ENCODE peak calls at places on chromosome 12, in five cellular contexts. D, C, Q, Y and N are unnamed samples.

GRCh38 chr12:126831115-126831514 is 1435.9 kb upstream of the TMEM132C start:
- DNase-seq in C (no peak), D (no peak), Q (no peak), Y (no peak), N (no peak)

GRCh38 chr12:109553471-109553870 is 19.8 kb downstream of the MMAB start:
- DNase-seq in Q (no peak), C (no peak), Y (no peak), D (no peak), N (no peak)

GRCh38 chr12:32069071-32069470 is 37.6 kb upstream of the BICD1 start:
- DNase-seq in C (peak; percentile 46), Q (no peak), D (no peak), Y (peak; percentile 16), N (no peak)

GRCh38 chr12:106246891-106247730 is 709 bp downstream of the CKAP4 start:
- DNase-seq in Q (peak; percentile 64), D (peak; percentile 61), C (no peak), Y (peak; percentile 70), N (peak; percentile 42)

GRCh38 chr12:34354239-34355200 is 332.2 kb downstream of the ALG10 start:
- DNase-seq in D (no peak), Y (no peak), Q (no peak), C (no peak), N (no peak)

GRCh38 chr12:21818627-21819026 is 44.1 kb upstream of the KCNJ8 start:
- DNase-seq in Y (no peak), C (no peak), Q (no peak), D (peak; percentile 73), N (no peak)

GRCh38 chr12:3034067-3034750 is 43.0 kb upstream of the TSPAN9 start:
- DNase-seq in D (peak; percentile 71), Q (peak; percentile 86), Y (peak; percentile 82), C (peak; percentile 55), N (peak; percentile 71)

GRCh38 chr12:64097346-64098105 is 124.6 kb downstream of the KICS2 start:
- DNase-seq in Y (peak; percentile 57), C (no peak), Q (no peak), D (peak; percentile 79), N (no peak)

GRCh38 chr12:105698047-105698446 is 367.6 kb downstream of the C12orf75 start:
- DNase-seq in Q (no peak), C (no peak), D (no peak), Y (no peak), N (no peak)

GRCh38 chr12:76018111-76018510 is 13.5 kb downstream of the PHLDA1 start:
- DNase-seq in C (peak; percentile 61), Q (no peak), D (peak; percentile 61), Y (no peak), N (peak; percentile 94)

GRCh38 chr12:65868133-65868705 is 43.9 kb downstream of the HMGA2 start:
- DNase-seq in Y (peak; percentile 88), C (no peak), D (peak; percentile 97), Q (no peak), N (no peak)

GRCh38 chr12:5872745-5873144 is 72.3 kb downstream of the ANO2 start:
- DNase-seq in D (peak; percentile 20), Q (no peak), C (peak; percentile 12), Y (peak; percentile 50), N (no peak)

GRCh38 chr12:3680919-3681594 is 71.9 kb downstream of the CRACR2A start:
- DNase-seq in C (no peak), D (no peak), Y (peak; percentile 10), Q (no peak), N (no peak)

GRCh38 chr12:47818701-47819543 is 781 bp downstream of the HDAC7 start:
- DNase-seq in Y (peak; percentile 56), C (peak; percentile 50), Q (peak; percentile 70), D (no peak), N (peak; percentile 66)

GRCh38 chr12:61629702-61630101 is 630.5 kb upstream of the USP15 start:
- DNase-seq in Y (no peak), C (no peak), Q (no peak), D (no peak), N (no peak)

GRCh38 chr12:43284441-43284840 is 267.6 kb downstream of the ADAMTS20 start:
- DNase-seq in C (no peak), D (no peak), Y (no peak), Q (no peak), N (no peak)

GRCh38 chr12:78384541-78384940 is 480.0 kb upstream of the SYT1 start:
- DNase-seq in Q (no peak), C (no peak), D (no peak), Y (no peak), N (no peak)